ENCODE peak calls at places on chromosomes 4 and X, in six cellular contexts. One of them, this sample, is unnamed.

GRCh38 chrX:31931225-31931624 is 859.4 kb upstream of the FTHL17 start:
- DNase-seq in HFFc6: no peak
- DNase-seq in AG09309: no peak
- DNase-seq in chondrocyte: no peak
- DNase-seq in activated CD8-positive, alpha-beta T cell treated with anti-CD3 and anti-CD28 coated beads for 36 hours: no peak
- DNase-seq in activated B cell treated with CpG ODN at 0.5 μM for 24 hours: no peak
- DNase-seq in this sample: no peak

GRCh38 chr4:43047044-43047443 is 154.5 kb downstream of the GRXCR1 start:
- DNase-seq in HFFc6: no peak
- DNase-seq in AG09309: no peak
- DNase-seq in chondrocyte: no peak
- DNase-seq in activated CD8-positive, alpha-beta T cell treated with anti-CD3 and anti-CD28 coated beads for 36 hours: no peak
- DNase-seq in activated B cell treated with CpG ODN at 0.5 μM for 24 hours: no peak
- DNase-seq in this sample: no peak

GRCh38 chr4:54213812-54214211 is 15.3 kb upstream of the PDGFRA start:
- DNase-seq in HFFc6: no peak
- DNase-seq in AG09309: no peak
- DNase-seq in chondrocyte: no peak
- DNase-seq in activated CD8-positive, alpha-beta T cell treated with anti-CD3 and anti-CD28 coated beads for 36 hours: no peak
- DNase-seq in activated B cell treated with CpG ODN at 0.5 μM for 24 hours: no peak
- DNase-seq in this sample: no peak

GRCh38 chrX:41100819-41101218 is 15.6 kb downstream of the USP9X start:
- DNase-seq in HFFc6: no peak
- DNase-seq in AG09309: no peak
- DNase-seq in chondrocyte: no peak
- DNase-seq in activated CD8-positive, alpha-beta T cell treated with anti-CD3 and anti-CD28 coated beads for 36 hours: no peak
- DNase-seq in activated B cell treated with CpG ODN at 0.5 μM for 24 hours: no peak
- DNase-seq in this sample: no peak

GRCh38 chr4:10173754-10174749 is 57.5 kb upstream of the WDR1 start:
- DNase-seq in HFFc6: no peak
- DNase-seq in AG09309: no peak
- DNase-seq in chondrocyte: no peak
- DNase-seq in activated CD8-positive, alpha-beta T cell treated with anti-CD3 and anti-CD28 coated beads for 36 hours: no peak
- DNase-seq in activated B cell treated with CpG ODN at 0.5 μM for 24 hours: no peak
- DNase-seq in this sample: no peak

GRCh38 chr4:24380953-24381506 is 203.3 kb downstream of the DHX15 start:
- DNase-seq in HFFc6: no peak
- DNase-seq in AG09309: no peak
- DNase-seq in chondrocyte: no peak
- DNase-seq in activated CD8-positive, alpha-beta T cell treated with anti-CD3 and anti-CD28 coated beads for 36 hours: no peak
- DNase-seq in activated B cell treated with CpG ODN at 0.5 μM for 24 hours: no peak
- DNase-seq in this sample: no peak

GRCh38 chrX:136529795-136530194 is 2.2 kb upstream of the VGLL1 start:
- DNase-seq in HFFc6: no peak
- DNase-seq in AG09309: no peak
- DNase-seq in chondrocyte: no peak
- DNase-seq in activated CD8-positive, alpha-beta T cell treated with anti-CD3 and anti-CD28 coated beads for 36 hours: no peak
- DNase-seq in activated B cell treated with CpG ODN at 0.5 μM for 24 hours: no peak
- DNase-seq in this sample: no peak

GRCh38 chr4:150714462-150715438 is 132.8 kb downstream of the MAB21L2 start:
- DNase-seq in HFFc6: no peak
- DNase-seq in AG09309: no peak
- DNase-seq in chondrocyte: no peak
- DNase-seq in activated CD8-positive, alpha-beta T cell treated with anti-CD3 and anti-CD28 coated beads for 36 hours: no peak
- DNase-seq in activated B cell treated with CpG ODN at 0.5 μM for 24 hours: no peak
- DNase-seq in this sample: no peak

GRCh38 chrX:82711432-82711831 is 796.7 kb upstream of the POU3F4 start:
- DNase-seq in HFFc6: no peak
- DNase-seq in AG09309: no peak
- DNase-seq in chondrocyte: no peak
- DNase-seq in activated CD8-positive, alpha-beta T cell treated with anti-CD3 and anti-CD28 coated beads for 36 hours: no peak
- DNase-seq in activated B cell treated with CpG ODN at 0.5 μM for 24 hours: no peak
- DNase-seq in this sample: no peak

GRCh38 chrX:11406109-11406755 is 113.0 kb downstream of the AMELX start:
- DNase-seq in HFFc6: peak
- DNase-seq in AG09309: no peak
- DNase-seq in chondrocyte: no peak
- DNase-seq in activated CD8-positive, alpha-beta T cell treated with anti-CD3 and anti-CD28 coated beads for 36 hours: no peak
- DNase-seq in activated B cell treated with CpG ODN at 0.5 μM for 24 hours: no peak
- DNase-seq in this sample: no peak

GRCh38 chrX:72634321-72634720 is 61.7 kb upstream of the HDAC8 start:
- DNase-seq in HFFc6: no peak
- DNase-seq in AG09309: no peak
- DNase-seq in chondrocyte: no peak
- DNase-seq in activated CD8-positive, alpha-beta T cell treated with anti-CD3 and anti-CD28 coated beads for 36 hours: no peak
- DNase-seq in activated B cell treated with CpG ODN at 0.5 μM for 24 hours: no peak
- DNase-seq in this sample: no peak

GRCh38 chr4:144355809-144356757 is 215.6 kb upstream of the GYPA start:
- DNase-seq in HFFc6: peak
- DNase-seq in AG09309: peak
- DNase-seq in chondrocyte: peak
- DNase-seq in activated CD8-positive, alpha-beta T cell treated with anti-CD3 and anti-CD28 coated beads for 36 hours: peak
- DNase-seq in activated B cell treated with CpG ODN at 0.5 μM for 24 hours: no peak
- DNase-seq in this sample: peak

GRCh38 chr4:99863804-99864203 is 30.4 kb downstream of the LAMTOR3 start:
- DNase-seq in HFFc6: peak
- DNase-seq in AG09309: no peak
- DNase-seq in chondrocyte: no peak
- DNase-seq in activated CD8-positive, alpha-beta T cell treated with anti-CD3 and anti-CD28 coated beads for 36 hours: no peak
- DNase-seq in activated B cell treated with CpG ODN at 0.5 μM for 24 hours: no peak
- DNase-seq in this sample: no peak

GRCh38 chr4:117477925-117478324 is 392.5 kb upstream of the TRAM1L1 start:
- DNase-seq in HFFc6: no peak
- DNase-seq in AG09309: no peak
- DNase-seq in chondrocyte: no peak
- DNase-seq in activated CD8-positive, alpha-beta T cell treated with anti-CD3 and anti-CD28 coated beads for 36 hours: no peak
- DNase-seq in activated B cell treated with CpG ODN at 0.5 μM for 24 hours: no peak
- DNase-seq in this sample: no peak

GRCh38 chr4:178612725-178613124 is 1170.5 kb upstream of the AGA start:
- DNase-seq in HFFc6: no peak
- DNase-seq in AG09309: no peak
- DNase-seq in chondrocyte: no peak
- DNase-seq in activated CD8-positive, alpha-beta T cell treated with anti-CD3 and anti-CD28 coated beads for 36 hours: peak
- DNase-seq in activated B cell treated with CpG ODN at 0.5 μM for 24 hours: no peak
- DNase-seq in this sample: no peak

GRCh38 chrX:1464282-1465131 is 11.8 kb upstream of the ASMTL start:
- DNase-seq in HFFc6: no peak
- DNase-seq in AG09309: no peak
- DNase-seq in chondrocyte: peak
- DNase-seq in activated CD8-positive, alpha-beta T cell treated with anti-CD3 and anti-CD28 coated beads for 36 hours: peak
- DNase-seq in activated B cell treated with CpG ODN at 0.5 μM for 24 hours: peak
- DNase-seq in this sample: no peak

GRCh38 chr4:73234712-73235111 is 23.9 kb downstream of the ANKRD17 start:
- DNase-seq in HFFc6: no peak
- DNase-seq in AG09309: no peak
- DNase-seq in chondrocyte: no peak
- DNase-seq in activated CD8-positive, alpha-beta T cell treated with anti-CD3 and anti-CD28 coated beads for 36 hours: no peak
- DNase-seq in activated B cell treated with CpG ODN at 0.5 μM for 24 hours: no peak
- DNase-seq in this sample: no peak

GRCh38 chrX:118420462-118420861 is 74.6 kb downstream of the WDR44 start:
- DNase-seq in HFFc6: no peak
- DNase-seq in AG09309: no peak
- DNase-seq in chondrocyte: no peak
- DNase-seq in activated CD8-positive, alpha-beta T cell treated with anti-CD3 and anti-CD28 coated beads for 36 hours: no peak
- DNase-seq in activated B cell treated with CpG ODN at 0.5 μM for 24 hours: no peak
- DNase-seq in this sample: no peak

GRCh38 chrX:22109442-22109841 is 77.3 kb downstream of the PHEX start:
- DNase-seq in HFFc6: peak
- DNase-seq in AG09309: no peak
- DNase-seq in chondrocyte: no peak
- DNase-seq in activated CD8-positive, alpha-beta T cell treated with anti-CD3 and anti-CD28 coated beads for 36 hours: no peak
- DNase-seq in activated B cell treated with CpG ODN at 0.5 μM for 24 hours: no peak
- DNase-seq in this sample: no peak

GRCh38 chr4:150327262-150327780 is 249.1 kb downstream of the DCLK2 start:
- DNase-seq in HFFc6: no peak
- DNase-seq in AG09309: no peak
- DNase-seq in chondrocyte: no peak
- DNase-seq in activated CD8-positive, alpha-beta T cell treated with anti-CD3 and anti-CD28 coated beads for 36 hours: no peak
- DNase-seq in activated B cell treated with CpG ODN at 0.5 μM for 24 hours: no peak
- DNase-seq in this sample: no peak

GRCh38 chr4:6463311-6464289 is 8.8 kb downstream of the PPP2R2C start:
- DNase-seq in HFFc6: no peak
- DNase-seq in AG09309: no peak
- DNase-seq in chondrocyte: no peak
- DNase-seq in activated CD8-positive, alpha-beta T cell treated with anti-CD3 and anti-CD28 coated beads for 36 hours: no peak
- DNase-seq in activated B cell treated with CpG ODN at 0.5 μM for 24 hours: no peak
- DNase-seq in this sample: no peak

GRCh38 chr4:54015421-54016065 is 48.9 kb downstream of the CHIC2 start:
- DNase-seq in HFFc6: no peak
- DNase-seq in AG09309: no peak
- DNase-seq in chondrocyte: no peak
- DNase-seq in activated CD8-positive, alpha-beta T cell treated with anti-CD3 and anti-CD28 coated beads for 36 hours: no peak
- DNase-seq in activated B cell treated with CpG ODN at 0.5 μM for 24 hours: no peak
- DNase-seq in this sample: no peak

GRCh38 chr4:89994176-89994873 is 99.7 kb downstream of the MMRN1 start:
- DNase-seq in HFFc6: no peak
- DNase-seq in AG09309: no peak
- DNase-seq in chondrocyte: no peak
- DNase-seq in activated CD8-positive, alpha-beta T cell treated with anti-CD3 and anti-CD28 coated beads for 36 hours: no peak
- DNase-seq in activated B cell treated with CpG ODN at 0.5 μM for 24 hours: no peak
- DNase-seq in this sample: no peak

DNA sequence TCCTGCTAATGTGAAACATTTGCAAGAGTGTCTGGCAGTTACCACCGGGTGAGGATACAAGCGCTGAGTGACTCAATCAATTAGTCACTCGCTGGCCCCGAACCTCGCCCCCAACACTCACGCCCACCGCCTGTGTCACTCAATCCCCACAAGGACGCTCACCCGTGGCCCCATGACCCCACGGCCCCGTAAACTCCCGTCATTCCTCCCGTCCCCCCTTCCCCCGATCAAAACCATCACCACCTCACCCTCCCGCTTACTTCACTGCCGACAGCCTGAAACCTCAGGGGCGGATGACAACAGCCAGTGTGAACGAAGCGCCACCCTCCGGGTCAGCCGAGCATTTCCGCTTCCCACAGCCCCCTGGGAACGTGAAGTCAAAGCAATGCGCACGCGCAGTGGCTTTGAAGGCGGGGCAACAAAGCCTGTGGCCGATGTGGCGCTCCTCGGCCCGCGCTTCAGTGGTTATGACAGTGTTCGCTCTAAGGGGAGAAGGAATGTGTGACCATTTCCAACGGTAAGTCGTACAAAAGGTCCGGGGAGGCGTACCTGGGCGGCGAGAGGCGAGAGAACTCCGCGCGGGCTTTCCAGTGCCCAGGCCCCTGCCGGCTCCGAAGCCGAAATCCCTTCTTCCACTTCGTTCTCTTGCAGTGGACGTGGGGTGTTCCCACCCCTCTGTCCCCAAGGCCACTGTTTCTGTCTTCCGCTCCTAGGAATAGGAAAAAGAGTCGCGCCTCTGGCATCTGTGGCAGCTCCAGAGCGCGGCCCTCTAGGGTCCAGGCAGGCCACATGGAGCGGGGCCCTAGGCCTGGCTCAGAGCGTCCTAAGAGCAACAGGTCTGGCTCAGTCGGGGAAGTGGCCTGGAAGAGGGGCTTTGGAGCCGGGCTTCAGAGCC is at the start of gene ZNF674:
- DNase-seq in HFFc6: peak
- DNase-seq in AG09309: peak
- DNase-seq in chondrocyte: peak
- DNase-seq in activated CD8-positive, alpha-beta T cell treated with anti-CD3 and anti-CD28 coated beads for 36 hours: peak
- DNase-seq in activated B cell treated with CpG ODN at 0.5 μM for 24 hours: peak
- DNase-seq in this sample: peak
- TF ChIP-seq CTCF in HFFc6: peak
- TF ChIP-seq CTCF in AG09309: peak
- TF ChIP-seq CTCF in chondrocyte: peak
- TF ChIP-seq CTCF in activated CD8-positive, alpha-beta T cell treated with anti-CD3 and anti-CD28 coated beads for 36 hours: peak
- TF ChIP-seq CTCF in activated B cell treated with CpG ODN at 0.5 μM for 24 hours: no peak
- TF ChIP-seq CTCF in this sample: peak

GRCh38 chr4:164318350-164318749 is 435.6 kb upstream of the SMIM31 start:
- DNase-seq in HFFc6: no peak
- DNase-seq in AG09309: no peak
- DNase-seq in chondrocyte: no peak
- DNase-seq in activated CD8-positive, alpha-beta T cell treated with anti-CD3 and anti-CD28 coated beads for 36 hours: no peak
- DNase-seq in activated B cell treated with CpG ODN at 0.5 μM for 24 hours: no peak
- DNase-seq in this sample: no peak

DNA sequence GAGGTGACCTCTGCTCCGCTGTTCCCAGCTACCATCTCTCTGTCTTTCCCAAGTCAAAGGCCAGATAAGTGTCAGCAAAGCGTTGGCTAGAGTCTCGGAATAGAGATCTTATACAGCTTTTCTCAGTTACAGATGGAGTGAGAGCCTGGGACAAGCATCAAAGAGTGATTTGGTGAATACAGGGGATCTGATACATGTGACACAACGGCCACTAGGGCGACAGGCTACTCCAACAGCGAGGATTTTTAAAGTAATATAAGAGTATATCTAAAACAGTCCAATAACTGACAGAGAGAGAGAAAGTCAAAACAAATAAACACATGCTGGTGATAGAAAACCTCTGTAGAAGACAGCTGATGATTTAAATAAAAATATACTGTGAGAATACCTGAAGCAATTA is 433.1 kb upstream of the SMIM31 start:
- DNase-seq in HFFc6: no peak
- DNase-seq in AG09309: no peak
- DNase-seq in chondrocyte: no peak
- DNase-seq in activated CD8-positive, alpha-beta T cell treated with anti-CD3 and anti-CD28 coated beads for 36 hours: no peak
- DNase-seq in activated B cell treated with CpG ODN at 0.5 μM for 24 hours: no peak
- DNase-seq in this sample: no peak
- TF ChIP-seq CTCF in HFFc6: no peak
- TF ChIP-seq CTCF in AG09309: no peak
- TF ChIP-seq CTCF in chondrocyte: no peak
- TF ChIP-seq CTCF in activated CD8-positive, alpha-beta T cell treated with anti-CD3 and anti-CD28 coated beads for 36 hours: no peak
- TF ChIP-seq CTCF in activated B cell treated with CpG ODN at 0.5 μM for 24 hours: no peak
- TF ChIP-seq CTCF in this sample: no peak

GRCh38 chr4:102055805-102056204 is 265.3 kb downstream of the BANK1 start:
- DNase-seq in HFFc6: no peak
- DNase-seq in AG09309: no peak
- DNase-seq in chondrocyte: no peak
- DNase-seq in activated CD8-positive, alpha-beta T cell treated with anti-CD3 and anti-CD28 coated beads for 36 hours: no peak
- DNase-seq in activated B cell treated with CpG ODN at 0.5 μM for 24 hours: no peak
- DNase-seq in this sample: no peak
- TF ChIP-seq CTCF in HFFc6: peak
- TF ChIP-seq CTCF in AG09309: no peak
- TF ChIP-seq CTCF in chondrocyte: peak
- TF ChIP-seq CTCF in activated CD8-positive, alpha-beta T cell treated with anti-CD3 and anti-CD28 coated beads for 36 hours: no peak
- TF ChIP-seq CTCF in activated B cell treated with CpG ODN at 0.5 μM for 24 hours: no peak
- TF ChIP-seq CTCF in this sample: no peak

DNA sequence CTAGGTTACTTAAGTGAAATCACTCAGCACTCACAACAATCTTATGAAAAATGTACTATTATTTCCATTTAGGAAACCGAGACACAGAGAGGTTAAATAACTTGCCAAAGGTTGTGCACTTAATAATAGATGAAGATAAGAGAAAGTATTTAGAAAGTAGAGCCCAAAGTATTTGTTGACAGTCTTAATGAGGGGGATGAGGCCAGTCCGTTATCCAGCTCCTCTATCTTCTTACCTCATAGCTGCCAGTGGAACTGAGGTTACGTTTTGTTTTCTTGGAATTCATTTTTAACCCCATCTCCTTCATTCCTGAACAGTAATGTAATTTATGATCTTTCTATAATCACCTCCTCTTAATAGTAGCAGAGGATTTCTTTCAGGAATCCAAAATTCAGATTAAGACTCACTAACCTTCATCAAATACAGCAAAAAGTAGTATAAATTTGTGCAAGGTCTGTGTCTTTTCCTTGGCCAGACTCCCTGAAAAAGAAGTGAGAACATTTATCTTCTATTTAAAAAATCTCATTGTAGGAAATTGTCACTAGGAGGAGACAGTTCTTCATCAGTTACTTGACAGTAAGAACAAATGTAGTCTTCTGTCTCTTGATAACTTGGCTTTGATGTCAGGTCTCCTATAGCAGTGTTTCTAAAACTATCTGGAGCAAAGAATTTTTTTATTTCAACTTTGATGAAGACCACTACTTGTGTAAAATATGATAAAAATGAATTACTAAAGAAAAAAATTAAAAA is 35.5 kb downstream of the F8 start:
- DNase-seq in HFFc6: no peak
- DNase-seq in AG09309: no peak
- DNase-seq in chondrocyte: no peak
- DNase-seq in activated CD8-positive, alpha-beta T cell treated with anti-CD3 and anti-CD28 coated beads for 36 hours: no peak
- DNase-seq in activated B cell treated with CpG ODN at 0.5 μM for 24 hours: no peak
- DNase-seq in this sample: no peak
- TF ChIP-seq CTCF in HFFc6: no peak
- TF ChIP-seq CTCF in AG09309: no peak
- TF ChIP-seq CTCF in chondrocyte: peak
- TF ChIP-seq CTCF in activated CD8-positive, alpha-beta T cell treated with anti-CD3 and anti-CD28 coated beads for 36 hours: no peak
- TF ChIP-seq CTCF in activated B cell treated with CpG ODN at 0.5 μM for 24 hours: no peak
- TF ChIP-seq CTCF in this sample: peak